ENCODE peak calls at places on chromosome 16, in five cellular contexts. G is stimulated activated CD4-positive, alpha-beta T cell treated with anti-CD3 and anti-CD28 coated beads, Interleukin-2, amount 100 ng/mL, for 4 hours; Y is NCI-H1092; N is body of pancreas; W is AG09309. F is an unnamed sample.

GRCh38 chr16:16071631-16072244 is 122.3 kb downstream of the ABCC1 start:
- DNase-seq in Y (no peak), G (no peak), W (no peak), N (peak), F (no peak)

GRCh38 chr16:27945233-27945975 is 118.1 kb downstream of the GSG1L start:
- DNase-seq in Y (no peak), W (no peak), N (no peak), G (no peak), F (no peak)

GRCh38 chr16:67959520-67959919 is 8.9 kb downstream of the SLC12A4 start:
- DNase-seq in N (no peak), G (no peak), Y (no peak), W (no peak), F (no peak)

GRCh38 chr16:28291651-28292626 is at the start of gene SBK1:
- DNase-seq in N (peak), G (peak), Y (peak), W (no peak), F (peak)

GRCh38 chr16:87392823-87393679 is 915 bp downstream of the MAP1LC3B start:
- DNase-seq in W (no peak), N (peak), Y (no peak), G (no peak), F (peak)

GRCh38 chr16:2250652-2251280 is 621 bp downstream of the ECI1 start:
- DNase-seq in W (no peak), N (peak), Y (no peak), G (no peak), F (no peak)

GRCh38 chr16:85437161-85438052 is 175.7 kb upstream of the GSE1 start:
- DNase-seq in Y (peak), G (no peak), W (no peak), N (peak), F (no peak)

GRCh38 chr16:1125471-1125870 is 27.4 kb upstream of the CACNA1H start:
- DNase-seq in Y (peak), N (no peak), W (no peak), G (peak), F (peak)

GRCh38 chr16:50702725-50703124 is 9.3 kb downstream of the NOD2 start:
- DNase-seq in G (no peak), W (no peak), Y (no peak), N (no peak), F (no peak)

GRCh38 chr16:17364319-17365210 is 106.2 kb downstream of the XYLT1 start:
- DNase-seq in Y (no peak), N (no peak), G (peak), W (peak), F (no peak)

GRCh38 chr16:28529124-28529523 is 9.7 kb downstream of the NUPR1 start:
- DNase-seq in G (no peak), N (no peak), Y (no peak), W (no peak), F (no peak)

GRCh38 chr16:70681382-70682238 is 4.2 kb downstream of the MTSS2 start:
- DNase-seq in G (no peak), Y (no peak), N (no peak), W (no peak), F (peak)

GRCh38 chr16:28063047-28063521 is 430 bp downstream of the GSG1L start:
- DNase-seq in W (no peak), N (no peak), G (no peak), Y (no peak), F (no peak)

GRCh38 chr16:26569793-26570192 is 496.9 kb upstream of the C16orf82 start:
- DNase-seq in W (no peak), Y (no peak), N (no peak), G (no peak), F (peak)

GRCh38 chr16:84975522-84975921 is 35.8 kb downstream of the ZDHHC7 start:
- DNase-seq in Y (no peak), W (no peak), N (no peak), G (no peak), F (no peak)

GRCh38 chr16:15874745-15875314 is 13.6 kb downstream of the CEP20 start:
- DNase-seq in Y (peak), G (no peak), N (peak), W (peak), F (peak)

GRCh38 chr16:85334718-85335583 is 222.7 kb upstream of the CIBAR2 start:
- DNase-seq in N (peak), W (no peak), Y (no peak), G (no peak), F (no peak)

GRCh38 chr16:349211-349610 is 3.3 kb downstream of the AXIN1 start:
- DNase-seq in Y (no peak), G (no peak), N (no peak), W (no peak), F (no peak)

GRCh38 chr16:68626557-68626956 is 18.6 kb upstream of the CDH3 start:
- DNase-seq in Y (no peak), G (no peak), W (no peak), N (no peak), F (no peak)

GRCh38 chr16:2468725-2469398 is 2.2 kb upstream of the NTN3 start:
- DNase-seq in Y (peak), G (no peak), W (no peak), N (no peak), F (no peak)

GRCh38 chr16:81429045-81429521 is 15.5 kb upstream of the CMIP start:
- DNase-seq in W (no peak), G (no peak), N (peak), Y (no peak), F (no peak)

GRCh38 chr16:70529051-70529777 is 5.6 kb downstream of the SF3B3 start:
- DNase-seq in Y (no peak), G (no peak), W (no peak), N (no peak), F (no peak)

GRCh38 chr16:27293343-27293742 is 20.4 kb upstream of the IL4R start:
- DNase-seq in W (no peak), G (no peak), Y (no peak), N (no peak), F (no peak)

GRCh38 chr16:4913130-4913773 is 23.7 kb downstream of the PPL start:
- DNase-seq in G (no peak), W (no peak), Y (no peak), N (no peak), F (no peak)

GRCh38 chr16:67244387-67245188 is 2.7 kb downstream of the FHOD1 start:
- DNase-seq in N (no peak), W (peak), G (peak), Y (no peak), F (no peak)

GRCh38 chr16:8849411-8850011 is 19.3 kb downstream of the CARHSP1 start:
- DNase-seq in N (no peak), W (no peak), Y (no peak), G (no peak), F (no peak)